ENCODE peak calls at places on chromosomes 11 and 22, in five cellular contexts. One of them, this sample, is unnamed.

GRCh38 chr11:71240865-71241691 is 11.3 kb downstream of the SHANK2 start:
- DNase-seq in activated CD8-positive, alpha-beta memory T cell treated with anti-CD3 and anti-CD28 coated beads for 48 hours: no peak
- DNase-seq in H54: no peak
- DNase-seq in ovary: no peak
- DNase-seq in pons: no peak
- DNase-seq in this sample: peak; percentile 41

GRCh38 chr11:133986545-133986944 is 29.8 kb upstream of the IGSF9B start:
- DNase-seq in activated CD8-positive, alpha-beta memory T cell treated with anti-CD3 and anti-CD28 coated beads for 48 hours: no peak
- DNase-seq in H54: no peak
- DNase-seq in ovary: no peak
- DNase-seq in pons: no peak
- DNase-seq in this sample: no peak

GRCh38 chr11:120608760-120609211 is 97.2 kb downstream of the GRIK4 start:
- DNase-seq in activated CD8-positive, alpha-beta memory T cell treated with anti-CD3 and anti-CD28 coated beads for 48 hours: no peak
- DNase-seq in H54: no peak
- DNase-seq in ovary: no peak
- DNase-seq in pons: no peak
- DNase-seq in this sample: no peak

GRCh38 chr22:48320671-48321515 is 1506.8 kb downstream of the BRD1 start:
- DNase-seq in activated CD8-positive, alpha-beta memory T cell treated with anti-CD3 and anti-CD28 coated beads for 48 hours: no peak
- DNase-seq in H54: no peak
- DNase-seq in ovary: no peak
- DNase-seq in pons: no peak
- DNase-seq in this sample: no peak

GRCh38 chr11:74577624-74578396 is 14.6 kb upstream of the POLD3 start:
- DNase-seq in activated CD8-positive, alpha-beta memory T cell treated with anti-CD3 and anti-CD28 coated beads for 48 hours: no peak
- DNase-seq in H54: no peak
- DNase-seq in ovary: no peak
- DNase-seq in pons: no peak
- DNase-seq in this sample: no peak

GRCh38 chr11:107898270-107898669 is 30.0 kb upstream of the RAB39A start:
- DNase-seq in activated CD8-positive, alpha-beta memory T cell treated with anti-CD3 and anti-CD28 coated beads for 48 hours: no peak
- DNase-seq in H54: peak; percentile 11
- DNase-seq in ovary: no peak
- DNase-seq in pons: peak; percentile 15
- DNase-seq in this sample: no peak

GRCh38 chr11:73498343-73498742 is 99.6 kb downstream of the FAM168A start:
- DNase-seq in activated CD8-positive, alpha-beta memory T cell treated with anti-CD3 and anti-CD28 coated beads for 48 hours: no peak
- DNase-seq in H54: no peak
- DNase-seq in ovary: no peak
- DNase-seq in pons: no peak
- DNase-seq in this sample: no peak

GRCh38 chr11:8757047-8757446 is 74.5 kb downstream of the RPL27A start:
- DNase-seq in activated CD8-positive, alpha-beta memory T cell treated with anti-CD3 and anti-CD28 coated beads for 48 hours: no peak
- DNase-seq in H54: no peak
- DNase-seq in ovary: no peak
- DNase-seq in pons: no peak
- DNase-seq in this sample: no peak

GRCh38 chr22:23509571-23510302 is 70.4 kb downstream of the IGLL1 start:
- DNase-seq in activated CD8-positive, alpha-beta memory T cell treated with anti-CD3 and anti-CD28 coated beads for 48 hours: no peak
- DNase-seq in H54: no peak
- DNase-seq in ovary: no peak
- DNase-seq in pons: no peak
- DNase-seq in this sample: peak; percentile 84

GRCh38 chr22:47388778-47389177 is 626.3 kb downstream of the TBC1D22A start:
- DNase-seq in activated CD8-positive, alpha-beta memory T cell treated with anti-CD3 and anti-CD28 coated beads for 48 hours: no peak
- DNase-seq in H54: no peak
- DNase-seq in ovary: no peak
- DNase-seq in pons: no peak
- DNase-seq in this sample: no peak

GRCh38 chr11:64284962-64285884 is at the start of gene GPR137:
- DNase-seq in activated CD8-positive, alpha-beta memory T cell treated with anti-CD3 and anti-CD28 coated beads for 48 hours: peak; percentile 95
- DNase-seq in H54: peak; percentile 87
- DNase-seq in ovary: peak; percentile 94
- DNase-seq in pons: peak; percentile 77
- DNase-seq in this sample: peak; percentile 88

GRCh38 chr22:32389685-32390084 is 22.4 kb downstream of the RTCB start:
- DNase-seq in activated CD8-positive, alpha-beta memory T cell treated with anti-CD3 and anti-CD28 coated beads for 48 hours: no peak
- DNase-seq in H54: no peak
- DNase-seq in ovary: no peak
- DNase-seq in pons: no peak
- DNase-seq in this sample: peak; percentile 33

GRCh38 chr11:2805388-2806057 is 80.1 kb downstream of the CDKN1C start:
- DNase-seq in activated CD8-positive, alpha-beta memory T cell treated with anti-CD3 and anti-CD28 coated beads for 48 hours: no peak
- DNase-seq in H54: no peak
- DNase-seq in ovary: peak; percentile 27
- DNase-seq in pons: no peak
- DNase-seq in this sample: peak; percentile 14

GRCh38 chr22:28021998-28022660 is 103.1 kb upstream of the PITPNB start:
- DNase-seq in activated CD8-positive, alpha-beta memory T cell treated with anti-CD3 and anti-CD28 coated beads for 48 hours: no peak
- DNase-seq in H54: no peak
- DNase-seq in ovary: peak; percentile 25
- DNase-seq in pons: no peak
- DNase-seq in this sample: no peak

GRCh38 chr11:86608251-86608799 is 64.1 kb downstream of the ME3 start:
- DNase-seq in activated CD8-positive, alpha-beta memory T cell treated with anti-CD3 and anti-CD28 coated beads for 48 hours: no peak
- DNase-seq in H54: no peak
- DNase-seq in ovary: peak; percentile 85
- DNase-seq in pons: peak; percentile 77
- DNase-seq in this sample: peak; percentile 76

GRCh38 chr11:105588001-105588400 is 21.9 kb upstream of the GRIA4 start:
- DNase-seq in activated CD8-positive, alpha-beta memory T cell treated with anti-CD3 and anti-CD28 coated beads for 48 hours: no peak
- DNase-seq in H54: no peak
- DNase-seq in ovary: no peak
- DNase-seq in pons: no peak
- DNase-seq in this sample: no peak

GRCh38 chr11:134663506-134664313 is 251.7 kb upstream of the B3GAT1 start:
- DNase-seq in activated CD8-positive, alpha-beta memory T cell treated with anti-CD3 and anti-CD28 coated beads for 48 hours: no peak
- DNase-seq in H54: no peak
- DNase-seq in ovary: no peak
- DNase-seq in pons: no peak
- DNase-seq in this sample: no peak

GRCh38 chr11:20110908-20111669 is 49.2 kb downstream of the DBX1 start:
- DNase-seq in activated CD8-positive, alpha-beta memory T cell treated with anti-CD3 and anti-CD28 coated beads for 48 hours: peak; percentile 16
- DNase-seq in H54: peak; percentile 38
- DNase-seq in ovary: peak; percentile 44
- DNase-seq in pons: no peak
- DNase-seq in this sample: peak; percentile 68

GRCh38 chr11:126480410-126481302 is 125.2 kb downstream of the ST3GAL4 start:
- DNase-seq in activated CD8-positive, alpha-beta memory T cell treated with anti-CD3 and anti-CD28 coated beads for 48 hours: peak; percentile 55
- DNase-seq in H54: peak; percentile 81
- DNase-seq in ovary: peak; percentile 82
- DNase-seq in pons: peak; percentile 91
- DNase-seq in this sample: peak; percentile 94

GRCh38 chr11:10493041-10493663 is 38.1 kb downstream of the AMPD3 start:
- DNase-seq in activated CD8-positive, alpha-beta memory T cell treated with anti-CD3 and anti-CD28 coated beads for 48 hours: no peak
- DNase-seq in H54: no peak
- DNase-seq in ovary: no peak
- DNase-seq in pons: no peak
- DNase-seq in this sample: no peak

GRCh38 chr11:64642418-64642735 is 51.4 kb downstream of the SLC22A12 start:
- DNase-seq in activated CD8-positive, alpha-beta memory T cell treated with anti-CD3 and anti-CD28 coated beads for 48 hours: no peak
- DNase-seq in H54: no peak
- DNase-seq in ovary: no peak
- DNase-seq in pons: no peak
- DNase-seq in this sample: no peak

GRCh38 chr11:68690671-68691401 is 6.5 kb downstream of the GAL start:
- DNase-seq in activated CD8-positive, alpha-beta memory T cell treated with anti-CD3 and anti-CD28 coated beads for 48 hours: no peak
- DNase-seq in H54: no peak
- DNase-seq in ovary: no peak
- DNase-seq in pons: no peak
- DNase-seq in this sample: no peak

GRCh38 chr11:45259607-45260006 is 26.5 kb downstream of the SYT13 start:
- DNase-seq in activated CD8-positive, alpha-beta memory T cell treated with anti-CD3 and anti-CD28 coated beads for 48 hours: no peak
- DNase-seq in H54: peak; percentile 37
- DNase-seq in ovary: no peak
- DNase-seq in pons: peak; percentile 14
- DNase-seq in this sample: no peak

GRCh38 chr11:21289686-21290085 is 620.3 kb downstream of the NELL1 start:
- DNase-seq in activated CD8-positive, alpha-beta memory T cell treated with anti-CD3 and anti-CD28 coated beads for 48 hours: no peak
- DNase-seq in H54: no peak
- DNase-seq in ovary: no peak
- DNase-seq in pons: no peak
- DNase-seq in this sample: no peak

GRCh38 chr22:46352691-46353386 is 17.3 kb downstream of the TRMU start:
- DNase-seq in activated CD8-positive, alpha-beta memory T cell treated with anti-CD3 and anti-CD28 coated beads for 48 hours: no peak
- DNase-seq in H54: peak; percentile 67
- DNase-seq in ovary: no peak
- DNase-seq in pons: no peak
- DNase-seq in this sample: no peak

GRCh38 chr22:37502342-37503182 is 16.4 kb upstream of the MFNG start:
- DNase-seq in activated CD8-positive, alpha-beta memory T cell treated with anti-CD3 and anti-CD28 coated beads for 48 hours: no peak
- DNase-seq in H54: no peak
- DNase-seq in ovary: no peak
- DNase-seq in pons: no peak
- DNase-seq in this sample: no peak

GRCh38 chr11:113384551-113384950 is 3.0 kb upstream of the ANKK1 start:
- DNase-seq in activated CD8-positive, alpha-beta memory T cell treated with anti-CD3 and anti-CD28 coated beads for 48 hours: no peak
- DNase-seq in H54: peak; percentile 66
- DNase-seq in ovary: no peak
- DNase-seq in pons: no peak
- DNase-seq in this sample: no peak

GRCh38 chr11:85718991-85719807 is 33.2 kb upstream of the CCDC89 start:
- DNase-seq in activated CD8-positive, alpha-beta memory T cell treated with anti-CD3 and anti-CD28 coated beads for 48 hours: no peak
- DNase-seq in H54: peak; percentile 85
- DNase-seq in ovary: peak; percentile 20
- DNase-seq in pons: peak; percentile 82
- DNase-seq in this sample: peak; percentile 22

GRCh38 chr22:45376009-45376408 is 37.4 kb downstream of the SMC1B start:
- DNase-seq in activated CD8-positive, alpha-beta memory T cell treated with anti-CD3 and anti-CD28 coated beads for 48 hours: no peak
- DNase-seq in H54: no peak
- DNase-seq in ovary: no peak
- DNase-seq in pons: no peak
- DNase-seq in this sample: no peak

GRCh38 chr22:38448945-38449745 is 5.9 kb downstream of the KCNJ4 start:
- DNase-seq in activated CD8-positive, alpha-beta memory T cell treated with anti-CD3 and anti-CD28 coated beads for 48 hours: no peak
- DNase-seq in H54: no peak
- DNase-seq in ovary: no peak
- DNase-seq in pons: no peak
- DNase-seq in this sample: peak; percentile 57

GRCh38 chr11:23425379-23425778 is 565.1 kb upstream of the CCDC179 start:
- DNase-seq in activated CD8-positive, alpha-beta memory T cell treated with anti-CD3 and anti-CD28 coated beads for 48 hours: no peak
- DNase-seq in H54: no peak
- DNase-seq in ovary: no peak
- DNase-seq in pons: no peak
- DNase-seq in this sample: no peak

GRCh38 chr11:62556102-62556871 is 9.7 kb upstream of the AHNAK start:
- DNase-seq in activated CD8-positive, alpha-beta memory T cell treated with anti-CD3 and anti-CD28 coated beads for 48 hours: peak; percentile 69
- DNase-seq in H54: peak; percentile 84
- DNase-seq in ovary: peak; percentile 81
- DNase-seq in pons: peak; percentile 81
- DNase-seq in this sample: peak; percentile 84